ENCODE peak calls at places on chromosome 6, in four cellular contexts. One of them, this sample, is unnamed.

GRCh38 chr6:170305772-170306323 is 710 bp upstream of the FAM120B start:
- DNase-seq in MV-4-11: no peak
- DNase-seq in HEK293T: no peak
- DNase-seq in EH: no peak
- DNase-seq in this sample: no peak

GRCh38 chr6:99119109-99120031 is 171.6 kb upstream of the FBXL4 start:
- DNase-seq in MV-4-11: peak
- DNase-seq in HEK293T: peak
- DNase-seq in EH: peak
- DNase-seq in this sample: peak

GRCh38 chr6:32967151-32968091 is 973 bp upstream of the BRD2 start:
- DNase-seq in MV-4-11: peak
- DNase-seq in HEK293T: no peak
- DNase-seq in EH: peak
- DNase-seq in this sample: peak

GRCh38 chr6:107185570-107185969 is 70.3 kb upstream of the BEND3 start:
- DNase-seq in MV-4-11: no peak
- DNase-seq in HEK293T: peak
- DNase-seq in EH: peak
- DNase-seq in this sample: peak

GRCh38 chr6:19478992-19479391 is 358.2 kb upstream of the ID4 start:
- DNase-seq in MV-4-11: no peak
- DNase-seq in HEK293T: no peak
- DNase-seq in EH: peak
- DNase-seq in this sample: no peak

GRCh38 chr6:122033564-122034181 is 365.8 kb upstream of the HSF2 start:
- DNase-seq in MV-4-11: peak
- DNase-seq in HEK293T: peak
- DNase-seq in EH: peak
- DNase-seq in this sample: no peak

GRCh38 chr6:168909288-168909687 is 344.4 kb downstream of the THBS2 start:
- DNase-seq in MV-4-11: peak
- DNase-seq in HEK293T: no peak
- DNase-seq in EH: no peak
- DNase-seq in this sample: no peak

GRCh38 chr6:40457261-40457660 is 129.9 kb downstream of the LRFN2 start:
- DNase-seq in MV-4-11: no peak
- DNase-seq in HEK293T: no peak
- DNase-seq in EH: no peak
- DNase-seq in this sample: no peak

GRCh38 chr6:169319561-169319960 is 65.9 kb upstream of the THBS2 start:
- DNase-seq in MV-4-11: no peak
- DNase-seq in HEK293T: no peak
- DNase-seq in EH: no peak
- DNase-seq in this sample: no peak